ENCODE peak calls at places on chromosomes 11 and 22, in seven cellular contexts. S is adipocyte; R is ELR; A is T follicular helper cell; G is retina; Z is stimulated activated CD4-positive, alpha-beta T cell treated with anti-CD3 and anti-CD28 coated beads, Interleukin-1b, Interleukin-23, amount 100 ng/mL, for 24 hours; X is HT1080. H is an unnamed sample.
A peak's percentile ranks its signal among the peaks of the same experiment; 100 is the strongest.

GRCh38 chr11:129854229-129854805 is 38.7 kb downstream of the TMEM45B start:
- DNase-seq in Z (no peak), S (no peak), A (no peak), X (no peak), G (no peak), R (no peak), H (no peak)

GRCh38 chr11:70650075-70650909 is 252.0 kb downstream of the CTTN start:
- DNase-seq in R (peak; percentile 51), G (peak; percentile 78), S (peak; percentile 80), Z (peak; percentile 13), X (peak; percentile 42), A (peak; percentile 9), H (peak; percentile 43)

GRCh38 chr11:65917434-65918210 is 1.2 kb downstream of the C11orf68 start:
- DNase-seq in Z (no peak), A (no peak), S (no peak), R (peak; percentile 20), X (peak; percentile 61), G (no peak), H (no peak)

GRCh38 chr11:35177370-35177769 is 38.4 kb downstream of the CD44 start:
- DNase-seq in X (no peak), R (no peak), Z (peak; percentile 23), S (no peak), A (no peak), G (no peak), H (no peak)

GRCh38 chr22:47655930-47656329 is 893.5 kb downstream of the TBC1D22A start:
- DNase-seq in A (no peak), G (no peak), R (no peak), Z (no peak), S (no peak), X (no peak), H (no peak)

GRCh38 chr11:118436639-118437045 is 350 bp downstream of the KMT2A start:
- DNase-seq in X (no peak), S (no peak), R (peak; percentile 54), Z (no peak), G (peak; percentile 51), A (peak; percentile 49), H (no peak)

GRCh38 chr22:31333648-31334047 is 12.5 kb downstream of the PATZ1 start:
- DNase-seq in X (no peak), Z (no peak), A (no peak), R (no peak), S (no peak), G (no peak), H (no peak)

GRCh38 chr11:123718075-123718868 is 23.2 kb downstream of the ZNF202 start:
- DNase-seq in X (no peak), R (no peak), G (no peak), A (no peak), S (no peak), Z (no peak), H (no peak)

GRCh38 chr11:36295926-36296325 is at the start of gene PRR5L:
- DNase-seq in R (no peak), Z (no peak), S (no peak), X (no peak), G (peak; percentile 44), A (no peak), H (no peak)

H was measured in AML-193.